ENCODE peak calls at places on chromosomes 16 and 17, in six cellular contexts. G is ovary, K is tibial artery, R is heart right ventricle, L is heart left ventricle, H is A549. D is an unnamed sample. For H3K4me1, the result is how much of the 10 kb centered on the place peaks cover.

GRCh38 chr17:75824591-75825518 is 19.3 kb downstream of the UNC13D start:
- DNase-seq in R (no peak), H (no peak), G (no peak), K (no peak), L (no peak), D (no peak)

GRCh38 chr16:51003850-51004566 is 147.1 kb downstream of the SALL1 start:
- DNase-seq in G (no peak), K (no peak), H (no peak), L (no peak), R (no peak), D (no peak)

GRCh38 chr17:30345527-30346075 is 11.7 kb upstream of the TMIGD1 start:
- DNase-seq in H (no peak), R (no peak), G (no peak), K (no peak), L (no peak), D (no peak)

GRCh38 chr17:59401725-59402124 is 70.3 kb downstream of the YPEL2 start:
- DNase-seq in K (no peak), G (no peak), L (no peak), H (no peak), R (no peak), D (no peak)

GRCh38 chr17:17737938-17738894 is 57.0 kb downstream of the RAI1 start:
- DNase-seq in K (no peak), H (no peak), R (no peak), L (no peak), G (peak), D (no peak)

GRCh38 chr17:10099051-10099571 is 99.3 kb downstream of the GAS7 start:
- DNase-seq in K (no peak), H (no peak), R (no peak), G (no peak), L (no peak), D (no peak)

GRCh38 chr17:76641501-76641900 is 2.1 kb downstream of the ST6GALNAC1 start:
- DNase-seq in H (peak), G (no peak), L (no peak), K (no peak), R (no peak), D (no peak)

GRCh38 chr16:64481497-64481896 is 640.4 kb downstream of the CDH11 start:
- DNase-seq in H (no peak), R (no peak), L (no peak), G (no peak), K (no peak), D (no peak)

GRCh38 chr16:3456374-3456773 is 12.9 kb downstream of the NAA60 start:
- DNase-seq in L (no peak), G (no peak), H (no peak), K (peak), R (peak), D (no peak)

GRCh38 chr17:40433551-40434384 is 9.5 kb upstream of the IGFBP4 start:
- DNase-seq in L (no peak), R (no peak), K (peak), G (no peak), H (peak), D (no peak)

GRCh38 chr16:82769845-82770244 is 143.1 kb downstream of the CDH13 start:
- DNase-seq in L (peak), G (no peak), K (no peak), R (peak), H (no peak), D (peak)

GRCh38 chr16:50372611-50373344 is 4.0 kb upstream of the BRD7 start:
- DNase-seq in L (peak), G (no peak), R (peak), K (peak), H (no peak), D (no peak)

GRCh38 chr17:78979780-78980623 is at the start of gene LGALS3BP:
- DNase-seq in R (peak), G (peak), L (peak), H (peak), K (peak), D (peak)

GRCh38 chr16:2856061-2856670 is 1.8 kb downstream of the PRSS22 start:
- DNase-seq in G (no peak), R (no peak), L (no peak), K (peak), H (no peak), D (no peak)

GRCh38 chr16:85436636-85437160 is 176.4 kb upstream of the GSE1 start:
- DNase-seq in H (no peak), K (no peak), R (no peak), G (peak), L (peak), D (peak)

GRCh38 chr17:77508047-77508715 is 367.4 kb downstream of the SEC14L1 start:
- DNase-seq in G (no peak), H (no peak), K (peak), R (no peak), L (no peak), D (peak)

GRCh38 chr16:88936008-88936912 is 40.7 kb downstream of the CBFA2T3 start:
- DNase-seq in G (no peak), K (no peak), L (peak), H (peak), R (peak), D (peak)

GRCh38 chr17:1890758-1891450 is 61.1 kb downstream of the RPA1 start:
- DNase-seq in R (no peak), G (peak), L (no peak), H (no peak), K (no peak), D (no peak)

GRCh38 chr16:87235810-87236515 is 81.2 kb downstream of the C16orf95 start:
- DNase-seq in G (no peak), L (no peak), K (peak), R (no peak), H (no peak), D (no peak)

GRCh38 chr16:66205287-66206167 is 161.0 kb upstream of the CDH5 start:
- DNase-seq in K (no peak), H (no peak), R (no peak), L (no peak), G (no peak), D (no peak)

GRCh38 chr16:68237243-68238028 is 1.5 kb upstream of the ESRP2 start:
- DNase-seq in K (peak), H (peak), R (peak), G (peak), L (peak), D (peak)
- H3K4me1 ChIP-seq in K (under half), H (under half), R (under half), G (under half), L (under half), D (under half)

GRCh38 chr16:56420613-56421012 is 4.7 kb downstream of the AMFR start:
- DNase-seq in G (no peak), R (no peak), H (no peak), L (no peak), K (no peak), D (no peak)
- H3K27ac ChIP-seq in G (no peak), R (no peak), H (no peak), L (no peak), K (no peak), D (no peak)

GRCh38 chr16:8905795-8906591 is 23.8 kb downstream of the LITAFD start:
- DNase-seq in G (no peak), K (no peak), R (no peak), L (no peak), H (peak), D (no peak)
- H3K4me1 ChIP-seq in G (under half), K (under half), R (under half), L (under half), H (under half), D (under half)

DNA sequence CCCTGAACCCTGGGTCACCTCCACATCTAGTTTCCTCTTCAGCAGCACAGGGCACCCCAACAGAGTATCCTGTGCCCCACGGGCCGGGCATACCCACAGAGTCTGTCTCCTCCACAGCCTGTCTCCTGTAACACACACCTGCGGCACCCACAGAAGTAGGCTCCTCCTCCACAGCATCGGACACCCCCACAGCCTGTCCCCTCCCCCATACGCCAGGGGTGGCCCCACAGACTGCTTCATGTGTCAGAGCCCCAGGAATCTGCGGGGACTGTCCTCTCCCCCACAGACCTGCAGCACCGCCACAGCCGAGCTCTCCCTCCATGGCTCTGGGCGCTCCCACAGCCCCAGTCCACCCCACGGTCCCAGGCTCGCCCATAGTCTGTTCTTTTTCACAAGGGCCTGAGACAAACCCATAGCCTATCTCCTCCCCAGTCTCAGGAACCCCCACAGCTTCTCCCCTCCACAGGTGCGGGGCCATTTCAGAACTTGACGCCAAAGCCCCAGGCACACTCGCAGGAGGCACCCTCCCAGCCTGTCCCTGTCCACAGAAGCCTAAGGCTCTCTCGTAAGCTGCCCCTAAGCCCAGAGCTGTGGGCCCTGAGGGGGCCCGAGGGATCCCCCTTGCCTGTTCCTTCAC is 1.4 kb downstream of the KIAA0753 start:
- DNase-seq in R (no peak), H (no peak), K (peak), G (no peak), L (no peak), D (no peak)
- H3K27ac ChIP-seq in R (no peak), H (peak), K (peak), G (no peak), L (no peak), D (no peak)

GRCh38 chr17:81482673-81483072 is 29.9 kb downstream of the ACTG1 start:
- DNase-seq in G (no peak), K (no peak), H (no peak), L (no peak), R (no peak), D (no peak)

GRCh38 chr17:81481815-81482505 is 30.6 kb downstream of the ACTG1 start:
- DNase-seq in L (no peak), R (no peak), K (no peak), H (no peak), G (no peak), D (no peak)

GRCh38 chr17:81484195-81484979 is 28.2 kb downstream of the ACTG1 start:
- DNase-seq in G (peak), R (peak), L (peak), K (peak), H (peak), D (peak)

GRCh38 chr17:81483085-81483861 is 29.3 kb downstream of the ACTG1 start:
- DNase-seq in H (no peak), L (peak), K (no peak), G (no peak), R (peak), D (no peak)

GRCh38 chr17:81483862-81484194 is 28.8 kb downstream of the ACTG1 start:
- DNase-seq in H (no peak), L (no peak), G (no peak), K (no peak), R (no peak), D (no peak)
- H3K4me1 ChIP-seq in H (under half), L (under half), G (under half), K (under half), R (under half), D (under half)

DNA sequence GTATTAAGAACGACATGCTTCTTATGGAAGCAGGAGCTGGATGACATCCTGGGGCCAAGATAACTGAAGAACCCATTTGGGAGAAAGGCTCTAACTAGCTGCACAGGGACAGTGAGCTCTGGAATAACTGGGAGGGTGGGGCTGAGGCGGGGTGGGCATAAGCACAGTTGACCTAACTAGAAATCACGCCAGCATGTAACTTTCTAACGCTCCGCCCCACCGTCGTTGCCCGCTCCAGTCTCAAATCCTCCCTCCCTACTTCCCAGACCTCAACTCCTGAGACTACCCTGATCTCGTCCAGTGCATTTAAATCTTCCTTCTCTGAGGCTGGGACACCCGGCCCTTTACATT is 436 bp downstream of the PHB1 start:
- DNase-seq in H (peak), G (no peak), R (no peak), K (no peak), L (no peak), D (no peak)
- H3K27ac ChIP-seq in H (peak), G (no peak), R (peak), K (peak), L (no peak), D (no peak)

DNA sequence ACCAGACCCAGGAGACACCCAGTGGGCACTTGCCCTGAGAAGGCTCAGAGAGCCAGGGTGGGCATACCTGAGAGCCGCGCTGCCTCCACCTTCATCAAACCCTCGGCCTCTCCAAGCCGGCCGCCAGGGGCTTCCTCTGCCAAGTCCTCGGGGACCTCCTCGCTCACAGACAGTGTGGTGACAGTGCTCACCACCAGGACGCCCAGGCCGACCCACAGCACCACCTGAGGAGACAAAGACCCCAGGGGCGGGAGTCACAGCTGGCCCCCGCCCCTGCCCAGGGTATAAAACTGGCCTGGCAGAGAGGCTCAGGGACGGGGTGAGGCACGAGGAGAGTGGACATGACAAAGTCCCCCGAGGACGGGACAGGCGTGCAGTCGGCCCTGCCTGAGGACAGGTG is 21.1 kb downstream of the NDUFAF8 start:
- DNase-seq in H (no peak), G (no peak), L (no peak), K (no peak), R (no peak), D (no peak)
- H3K4me1 ChIP-seq in H (under half), G (under half), L (under half), K (under half), R (under half), D (under half)

DNA sequence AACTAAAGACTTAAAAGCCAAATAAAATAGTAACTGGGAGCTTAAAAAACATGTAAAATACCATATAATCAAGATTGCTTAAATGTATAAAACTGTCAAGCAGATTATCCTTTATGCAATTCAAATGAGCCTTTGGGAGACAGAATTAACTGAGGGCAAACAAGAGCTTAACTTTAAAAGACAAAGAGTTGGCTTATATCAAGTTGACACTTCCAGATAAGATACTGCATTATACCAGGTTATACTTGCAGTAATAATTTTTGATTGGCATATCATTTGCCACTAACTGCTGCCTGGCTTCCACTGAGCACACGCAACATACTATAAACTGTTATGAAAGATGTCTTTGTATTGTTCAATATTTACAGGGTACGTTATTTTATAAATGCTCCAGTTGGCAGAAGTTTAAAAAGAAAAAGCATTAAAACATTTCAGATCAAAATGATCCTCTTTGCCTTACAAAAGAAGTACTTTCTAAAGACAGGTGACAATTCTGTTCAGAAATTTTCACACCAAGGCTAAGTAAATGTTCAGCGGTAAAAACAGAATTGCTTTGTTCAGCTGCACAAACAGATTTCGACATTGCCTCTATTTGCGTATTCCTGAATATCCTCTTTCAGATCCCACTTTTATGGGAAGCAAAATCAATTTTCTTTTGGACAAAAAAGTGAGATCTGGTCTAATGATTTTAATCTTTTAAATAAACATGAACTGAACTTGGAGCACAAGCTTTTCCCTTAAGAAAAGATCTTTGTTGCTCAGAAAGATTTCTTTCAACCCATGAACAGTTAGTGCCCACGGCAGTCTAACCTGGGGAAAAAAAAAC is 50.7 kb downstream of the TOX3 start:
- DNase-seq in R (no peak), K (no peak), G (no peak), H (no peak), L (no peak), D (no peak)
- H3K27ac ChIP-seq in R (no peak), K (no peak), G (no peak), H (no peak), L (no peak), D (no peak)

GRCh38 chr17:74642556-74642955 is 19.0 kb upstream of the CD300E start:
- DNase-seq in R (no peak), L (no peak), G (no peak), K (no peak), H (no peak), D (no peak)
- H3K4me1 ChIP-seq in R (under half), L (under half), G (under half), K (under half), H (under half), D (under half)

GRCh38 chr17:67421869-67422273 is 44.8 kb downstream of the PITPNC1 start:
- DNase-seq in G (no peak), L (no peak), H (peak), K (no peak), R (peak), D (no peak)
- H3K27ac ChIP-seq in G (no peak), L (peak), H (peak), K (no peak), R (peak), D (no peak)

D was measured in aorta.